ENCODE peak calls at places on chromosomes 3 and 15, in six cellular contexts. V, P, L, Y, O and F are unnamed samples.

GRCh38 chr3:42755681-42756578 is 17.1 kb downstream of the CCDC13 start:
- DNase-seq in V (peak; percentile 48), P (peak; percentile 16), L (no peak), Y (no peak), O (no peak), F (no peak)

GRCh38 chr3:126009181-126009580 is 40.2 kb downstream of the ROPN1B start:
- DNase-seq in V (no peak), P (no peak), L (no peak), Y (no peak), O (no peak), F (no peak)

GRCh38 chr3:183300996-183301562 is 48.0 kb downstream of the B3GNT5 start:
- DNase-seq in V (no peak), P (peak; percentile 68), L (no peak), Y (no peak), O (no peak), F (no peak)

GRCh38 chr3:169765281-169765624 is 393 bp upstream of the TERC start:
- DNase-seq in V (no peak), P (no peak), L (no peak), Y (no peak), O (no peak), F (no peak)

GRCh38 chr3:22225161-22225560 is 474.2 kb upstream of the ZNF385D start:
- DNase-seq in V (peak; percentile 6), P (no peak), L (no peak), Y (no peak), O (no peak), F (no peak)

GRCh38 chr15:22877122-22877521 is 38.7 kb downstream of the NIPA2 start:
- DNase-seq in V (no peak), P (no peak), L (no peak), Y (no peak), O (no peak), F (no peak)

GRCh38 chr3:80232760-80233159 is 465.0 kb upstream of the ROBO1 start:
- DNase-seq in V (no peak), P (peak; percentile 96), L (peak; percentile 68), Y (peak; percentile 10), O (no peak), F (no peak)

GRCh38 chr3:32177702-32178198 is 60.7 kb upstream of the CMTM8 start:
- DNase-seq in V (peak; percentile 88), P (peak; percentile 72), L (peak; percentile 0), Y (no peak), O (no peak), F (no peak)

GRCh38 chr3:72100626-72101187 is 315.8 kb upstream of the PROK2 start:
- DNase-seq in V (peak; percentile 61), P (peak; percentile 55), L (peak; percentile 6), Y (no peak), O (peak; percentile 93), F (no peak)

GRCh38 chr3:25854635-25855034 is 64.7 kb downstream of the OXSM start:
- DNase-seq in V (no peak), P (peak; percentile 83), L (peak; percentile 23), Y (no peak), O (no peak), F (no peak)

GRCh38 chr15:44102675-44103254 is 92.3 kb downstream of the FRMD5 start:
- DNase-seq in V (peak; percentile 61), P (peak; percentile 100), L (peak; percentile 94), Y (peak; percentile 93), O (no peak), F (no peak)

GRCh38 chr15:40695469-40695910 is 516 bp downstream of the RAD51 start:
- DNase-seq in V (no peak), P (peak; percentile 37), L (no peak), Y (no peak), O (no peak), F (no peak)

GRCh38 chr3:128307029-128307633 is 153.8 kb downstream of the EEFSEC start:
- DNase-seq in V (peak; percentile 15), P (no peak), L (no peak), Y (no peak), O (no peak), F (no peak)

GRCh38 chr15:70870066-70870465 is 16.1 kb upstream of the LARP6 start:
- DNase-seq in V (no peak), P (peak; percentile 90), L (no peak), Y (no peak), O (no peak), F (no peak)

GRCh38 chr3:94225176-94225742 is 162.4 kb downstream of the NSUN3 start:
- DNase-seq in V (no peak), P (peak; percentile 64), L (no peak), Y (no peak), O (no peak), F (no peak)

GRCh38 chr3:127717357-127718243 is 44.8 kb downstream of the ABTB1 start:
- DNase-seq in V (no peak), P (no peak), L (no peak), Y (no peak), O (no peak), F (no peak)

GRCh38 chr3:140086642-140087041 is 151.7 kb downstream of the CLSTN2 start:
- DNase-seq in V (no peak), P (no peak), L (no peak), Y (no peak), O (no peak), F (no peak)

GRCh38 chr3:160667452-160667851 is 9.5 kb upstream of the ARL14 start:
- DNase-seq in V (no peak), P (peak; percentile 86), L (no peak), Y (peak; percentile 18), O (no peak), F (no peak)

GRCh38 chr3:52780298-52780585 is 2.8 kb downstream of the ITIH1 start:
- DNase-seq in V (no peak), P (no peak), L (no peak), Y (no peak), O (no peak), F (no peak)

GRCh38 chr3:177640319-177640997 is 443.2 kb upstream of the TBL1XR1 start:
- DNase-seq in V (no peak), P (no peak), L (no peak), Y (no peak), O (no peak), F (no peak)

GRCh38 chr15:27692438-27692837 is 406.7 kb downstream of the OCA2 start:
- DNase-seq in V (no peak), P (no peak), L (no peak), Y (no peak), O (no peak), F (no peak)

GRCh38 chr15:87828608-87829007 is 427.9 kb downstream of the NTRK3 start:
- DNase-seq in V (no peak), P (no peak), L (no peak), Y (no peak), O (no peak), F (no peak)

GRCh38 chr3:42705039-42705767 is 2.6 kb upstream of the HHATL start:
- DNase-seq in V (no peak), P (no peak), L (no peak), Y (no peak), O (no peak), F (peak; percentile 69)

GRCh38 chr3:136929984-136930671 is 27.7 kb upstream of the IL20RB start:
- DNase-seq in V (no peak), P (peak; percentile 23), L (no peak), Y (no peak), O (no peak), F (no peak)

GRCh38 chr15:101530224-101530958 is 40.9 kb upstream of the PCSK6 start:
- DNase-seq in V (no peak), P (no peak), L (no peak), Y (no peak), O (no peak), F (no peak)

GRCh38 chr3:32313169-32313568 is 74.7 kb downstream of the CMTM8 start:
- DNase-seq in V (no peak), P (no peak), L (no peak), Y (no peak), O (no peak), F (no peak)

GRCh38 chr15:100515758-100516157 is 13.0 kb downstream of the CERS3 start:
- DNase-seq in V (no peak), P (no peak), L (no peak), Y (no peak), O (no peak), F (no peak)

GRCh38 chr3:4306091-4306490 is 2.9 kb downstream of the SETMAR start:
- DNase-seq in V (no peak), P (no peak), L (no peak), Y (no peak), O (no peak), F (no peak)
- TF ChIP-seq CTCF in V (no peak), P (no peak), L (no peak), Y (no peak), O (no peak), F (no peak)

GRCh38 chr15:41879321-41879845 is 14.5 kb downstream of the SPTBN5 start:
- DNase-seq in V (no peak), P (no peak), L (no peak), Y (no peak), O (no peak), F (no peak)

GRCh38 chr15:41876689-41877088 is 17.2 kb downstream of the SPTBN5 start:
- DNase-seq in V (no peak), P (no peak), L (no peak), Y (no peak), O (no peak), F (no peak)

GRCh38 chr15:41876007-41876406 is 17.8 kb downstream of the SPTBN5 start:
- DNase-seq in V (no peak), P (no peak), L (no peak), Y (no peak), O (no peak), F (no peak)

GRCh38 chr15:41878355-41878699 is 15.5 kb downstream of the SPTBN5 start:
- DNase-seq in V (no peak), P (no peak), L (no peak), Y (no peak), O (no peak), F (no peak)

GRCh38 chr15:41877631-41878354 is 16.1 kb downstream of the SPTBN5 start:
- DNase-seq in V (no peak), P (no peak), L (no peak), Y (no peak), O (no peak), F (no peak)
- TF ChIP-seq CTCF in V (no peak), P (no peak), L (no peak), Y (no peak), O (no peak), F (no peak)

GRCh38 chr15:48811325-48811938 is 563 bp upstream of the CEP152 start:
- DNase-seq in V (peak; percentile 11), P (no peak), L (no peak), Y (no peak), O (no peak), F (no peak)
- TF ChIP-seq CTCF in V (peak; percentile 8), P (no peak), L (peak; percentile 9), Y (no peak), O (no peak), F (peak; percentile 32)

GRCh38 chr3:175956964-175957363 is 1097.8 kb downstream of the NAALADL2 start:
- DNase-seq in V (no peak), P (peak; percentile 3), L (no peak), Y (no peak), O (no peak), F (no peak)
- TF ChIP-seq CTCF in V (no peak), P (peak; percentile 17), L (peak; percentile 32), Y (peak; percentile 21), O (no peak), F (peak; percentile 65)

DNA sequence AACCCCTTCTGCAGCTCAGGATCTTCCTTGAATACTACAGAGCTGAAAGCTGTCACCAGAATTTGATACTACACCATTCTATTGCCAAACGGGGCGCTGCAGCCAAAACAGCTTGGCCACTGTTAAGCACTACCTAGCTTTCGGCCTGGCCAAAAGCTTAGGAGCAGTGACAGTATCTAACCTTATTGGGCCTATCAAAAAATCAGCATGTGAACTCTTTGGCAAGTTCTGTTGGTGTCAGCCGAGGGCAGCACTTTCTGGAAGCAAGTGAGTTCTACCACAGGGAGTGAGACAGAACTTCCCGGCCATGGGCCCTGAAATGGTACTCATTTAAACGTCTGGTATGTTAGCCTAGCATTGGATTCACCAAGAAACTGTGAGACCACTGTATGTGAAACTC is 16.1 kb upstream of the GYG1 start:
- DNase-seq in V (no peak), P (no peak), L (no peak), Y (no peak), O (no peak), F (no peak)
- TF ChIP-seq CTCF in V (peak; percentile 10), P (no peak), L (peak; percentile 31), Y (no peak), O (no peak), F (no peak)